ENCODE peak calls at places on chromosomes 12 and 14, in eight cellular contexts. One of them, this sample, is unnamed. For H3K4me1, the result is how much of the 10 kb centered on the place peaks cover.

GRCh38 chr12:30218073-30218472 is 434.3 kb upstream of the TMTC1 start:
- DNase-seq in GM23248: no peak
- DNase-seq in GM23338: no peak
- DNase-seq in A549: no peak
- DNase-seq in fibroblast of lung: no peak
- DNase-seq in hepatocyte: no peak
- DNase-seq in body of pancreas: no peak
- DNase-seq in IMR-90: no peak
- DNase-seq in this sample: no peak

GRCh38 chr12:12086331-12086730 is 15.6 kb downstream of the BCL2L14 start:
- DNase-seq in GM23248: no peak
- DNase-seq in GM23338: no peak
- DNase-seq in A549: no peak
- DNase-seq in fibroblast of lung: no peak
- DNase-seq in hepatocyte: no peak
- DNase-seq in body of pancreas: no peak
- DNase-seq in IMR-90: no peak
- DNase-seq in this sample: no peak

GRCh38 chr12:13288937-13289643 is 92.6 kb downstream of the EMP1 start:
- DNase-seq in GM23248: peak
- DNase-seq in GM23338: no peak
- DNase-seq in A549: no peak
- DNase-seq in fibroblast of lung: no peak
- DNase-seq in hepatocyte: no peak
- DNase-seq in body of pancreas: peak
- DNase-seq in IMR-90: no peak
- DNase-seq in this sample: no peak

GRCh38 chr14:33509927-33510535 is 440.8 kb downstream of the EGLN3 start:
- DNase-seq in GM23248: peak
- DNase-seq in GM23338: no peak
- DNase-seq in A549: no peak
- DNase-seq in fibroblast of lung: peak
- DNase-seq in hepatocyte: no peak
- DNase-seq in body of pancreas: no peak
- DNase-seq in IMR-90: no peak
- DNase-seq in this sample: no peak

GRCh38 chr12:74365178-74365964 is 172.3 kb upstream of the ATXN7L3B start:
- DNase-seq in GM23248: peak
- DNase-seq in GM23338: peak
- DNase-seq in A549: peak
- DNase-seq in fibroblast of lung: peak
- DNase-seq in hepatocyte: peak
- DNase-seq in body of pancreas: peak
- DNase-seq in IMR-90: peak
- DNase-seq in this sample: peak

GRCh38 chr12:105670664-105671063 is 340.2 kb downstream of the C12orf75 start:
- DNase-seq in GM23248: peak
- DNase-seq in GM23338: no peak
- DNase-seq in A549: no peak
- DNase-seq in fibroblast of lung: no peak
- DNase-seq in hepatocyte: no peak
- DNase-seq in body of pancreas: no peak
- DNase-seq in IMR-90: no peak
- DNase-seq in this sample: no peak

GRCh38 chr12:24111591-24111990 is 162.1 kb upstream of the SOX5 start:
- DNase-seq in GM23248: peak
- DNase-seq in GM23338: no peak
- DNase-seq in A549: no peak
- DNase-seq in fibroblast of lung: peak
- DNase-seq in hepatocyte: no peak
- DNase-seq in body of pancreas: no peak
- DNase-seq in IMR-90: peak
- DNase-seq in this sample: peak

GRCh38 chr12:7638764-7639570 is 26.7 kb downstream of the APOBEC1 start:
- DNase-seq in GM23248: peak
- DNase-seq in GM23338: peak
- DNase-seq in A549: peak
- DNase-seq in fibroblast of lung: peak
- DNase-seq in hepatocyte: peak
- DNase-seq in body of pancreas: peak
- DNase-seq in IMR-90: peak
- DNase-seq in this sample: peak

GRCh38 chr12:42091769-42092168 is 52.9 kb downstream of the GXYLT1 start:
- DNase-seq in GM23248: peak
- DNase-seq in GM23338: no peak
- DNase-seq in A549: no peak
- DNase-seq in fibroblast of lung: no peak
- DNase-seq in hepatocyte: no peak
- DNase-seq in body of pancreas: no peak
- DNase-seq in IMR-90: peak
- DNase-seq in this sample: no peak

GRCh38 chr12:116582610-116583009 is 23.4 kb downstream of the MAP1LC3B2 start:
- DNase-seq in GM23248: no peak
- DNase-seq in GM23338: no peak
- DNase-seq in A549: no peak
- DNase-seq in fibroblast of lung: no peak
- DNase-seq in hepatocyte: peak
- DNase-seq in body of pancreas: peak
- DNase-seq in IMR-90: peak
- DNase-seq in this sample: peak

GRCh38 chr14:24013654-24014514 is 25.2 kb downstream of the DHRS4L2 start:
- DNase-seq in GM23248: peak
- DNase-seq in GM23338: peak
- DNase-seq in A549: peak
- DNase-seq in fibroblast of lung: peak
- DNase-seq in hepatocyte: peak
- DNase-seq in body of pancreas: peak
- DNase-seq in IMR-90: peak
- DNase-seq in this sample: peak

GRCh38 chr12:123859035-123859434 is 96.9 kb downstream of the DNAH10 start:
- DNase-seq in GM23248: no peak
- DNase-seq in GM23338: peak
- DNase-seq in A549: no peak
- DNase-seq in fibroblast of lung: no peak
- DNase-seq in hepatocyte: no peak
- DNase-seq in body of pancreas: no peak
- DNase-seq in IMR-90: no peak
- DNase-seq in this sample: no peak

GRCh38 chr14:94058674-94059138 is 22.3 kb downstream of the DDX24 start:
- DNase-seq in GM23248: no peak
- DNase-seq in GM23338: no peak
- DNase-seq in A549: no peak
- DNase-seq in fibroblast of lung: no peak
- DNase-seq in hepatocyte: peak
- DNase-seq in body of pancreas: peak
- DNase-seq in IMR-90: no peak
- DNase-seq in this sample: no peak

GRCh38 chr12:103632554-103633216 is 45.6 kb downstream of the STAB2 start:
- DNase-seq in GM23248: peak
- DNase-seq in GM23338: peak
- DNase-seq in A549: peak
- DNase-seq in fibroblast of lung: peak
- DNase-seq in hepatocyte: peak
- DNase-seq in body of pancreas: peak
- DNase-seq in IMR-90: peak
- DNase-seq in this sample: peak

GRCh38 chr12:124833693-124834122 is 30.0 kb downstream of the SCARB1 start:
- DNase-seq in GM23248: peak
- DNase-seq in GM23338: peak
- DNase-seq in A549: no peak
- DNase-seq in fibroblast of lung: no peak
- DNase-seq in hepatocyte: no peak
- DNase-seq in body of pancreas: no peak
- DNase-seq in IMR-90: no peak
- DNase-seq in this sample: no peak

GRCh38 chr12:112018571-112019237 is 5.5 kb downstream of the ERP29 start:
- DNase-seq in GM23248: peak
- DNase-seq in GM23338: no peak
- DNase-seq in A549: no peak
- DNase-seq in fibroblast of lung: peak
- DNase-seq in hepatocyte: no peak
- DNase-seq in body of pancreas: no peak
- DNase-seq in IMR-90: peak
- DNase-seq in this sample: no peak

GRCh38 chr14:58299665-58300202 is 1.4 kb downstream of the ARID4A start:
- DNase-seq in GM23248: peak
- DNase-seq in GM23338: peak
- DNase-seq in A549: no peak
- DNase-seq in fibroblast of lung: no peak
- DNase-seq in hepatocyte: peak
- DNase-seq in body of pancreas: no peak
- DNase-seq in IMR-90: no peak
- DNase-seq in this sample: peak

GRCh38 chr12:43273467-43273866 is 278.5 kb downstream of the ADAMTS20 start:
- DNase-seq in GM23248: peak
- DNase-seq in GM23338: no peak
- DNase-seq in A549: no peak
- DNase-seq in fibroblast of lung: no peak
- DNase-seq in hepatocyte: no peak
- DNase-seq in body of pancreas: no peak
- DNase-seq in IMR-90: peak
- DNase-seq in this sample: no peak

GRCh38 chr12:43267782-43268181 is 284.2 kb downstream of the ADAMTS20 start:
- DNase-seq in GM23248: no peak
- DNase-seq in GM23338: peak
- DNase-seq in A549: no peak
- DNase-seq in fibroblast of lung: no peak
- DNase-seq in hepatocyte: no peak
- DNase-seq in body of pancreas: no peak
- DNase-seq in IMR-90: no peak
- DNase-seq in this sample: no peak

DNA sequence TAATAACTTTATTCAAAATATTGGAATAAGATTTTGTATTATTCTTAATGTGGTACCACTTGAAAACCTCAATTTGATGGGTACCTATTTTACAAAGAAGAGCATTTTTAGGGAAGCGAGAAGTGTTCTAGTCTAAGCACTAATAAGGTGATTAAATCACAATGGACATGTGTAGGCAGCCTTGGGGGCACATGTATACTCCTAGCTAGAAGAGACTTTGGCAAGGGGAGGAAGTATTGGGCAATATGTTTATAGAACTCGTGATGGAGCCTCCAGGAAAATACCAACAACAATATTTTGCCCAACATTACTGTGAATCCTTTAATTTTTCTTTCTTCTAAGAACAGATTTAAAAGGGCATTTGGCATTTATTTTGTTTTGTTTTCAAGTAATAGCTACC is 280.3 kb downstream of the ADAMTS20 start:
- DNase-seq in GM23248: no peak
- DNase-seq in GM23338: no peak
- DNase-seq in A549: no peak
- DNase-seq in fibroblast of lung: no peak
- DNase-seq in hepatocyte: no peak
- DNase-seq in body of pancreas: no peak
- DNase-seq in IMR-90: no peak
- DNase-seq in this sample: no peak
- H3K4me3 ChIP-seq in GM23248: no peak
- H3K4me3 ChIP-seq in GM23338: peak
- H3K4me3 ChIP-seq in A549: no peak
- H3K4me3 ChIP-seq in fibroblast of lung: no peak
- H3K4me3 ChIP-seq in hepatocyte: no peak
- H3K4me3 ChIP-seq in body of pancreas: no peak
- H3K4me3 ChIP-seq in IMR-90: no peak
- H3K4me3 ChIP-seq in this sample: no peak

GRCh38 chr12:52082026-52082667 is 2.6 kb downstream of the SMIM41 start:
- DNase-seq in GM23248: no peak
- DNase-seq in GM23338: peak
- DNase-seq in A549: no peak
- DNase-seq in fibroblast of lung: peak
- DNase-seq in hepatocyte: peak
- DNase-seq in body of pancreas: peak
- DNase-seq in IMR-90: peak
- DNase-seq in this sample: no peak

GRCh38 chr12:52082668-52082987 is 3.1 kb downstream of the SMIM41 start:
- DNase-seq in GM23248: peak
- DNase-seq in GM23338: no peak
- DNase-seq in A549: no peak
- DNase-seq in fibroblast of lung: no peak
- DNase-seq in hepatocyte: no peak
- DNase-seq in body of pancreas: no peak
- DNase-seq in IMR-90: no peak
- DNase-seq in this sample: no peak

GRCh38 chr12:52082988-52083637 is 3.6 kb downstream of the SMIM41 start:
- DNase-seq in GM23248: peak
- DNase-seq in GM23338: peak
- DNase-seq in A549: peak
- DNase-seq in fibroblast of lung: peak
- DNase-seq in hepatocyte: peak
- DNase-seq in body of pancreas: peak
- DNase-seq in IMR-90: peak
- DNase-seq in this sample: peak

GRCh38 chr12:52084491-52085231 is 5.2 kb downstream of the SMIM41 start:
- DNase-seq in GM23248: no peak
- DNase-seq in GM23338: no peak
- DNase-seq in A549: no peak
- DNase-seq in fibroblast of lung: no peak
- DNase-seq in hepatocyte: no peak
- DNase-seq in body of pancreas: no peak
- DNase-seq in IMR-90: no peak
- DNase-seq in this sample: no peak

GRCh38 chr12:52083638-52083996 is 4.1 kb downstream of the SMIM41 start:
- DNase-seq in GM23248: no peak
- DNase-seq in GM23338: no peak
- DNase-seq in A549: no peak
- DNase-seq in fibroblast of lung: no peak
- DNase-seq in hepatocyte: no peak
- DNase-seq in body of pancreas: no peak
- DNase-seq in IMR-90: no peak
- DNase-seq in this sample: no peak
- H3K4me1 ChIP-seq in GM23248: under half
- H3K4me1 ChIP-seq in GM23338: under half
- H3K4me1 ChIP-seq in A549: under half
- H3K4me1 ChIP-seq in fibroblast of lung: under half
- H3K4me1 ChIP-seq in hepatocyte: under half
- H3K4me1 ChIP-seq in body of pancreas: under half
- H3K4me1 ChIP-seq in IMR-90: under half
- H3K4me1 ChIP-seq in this sample: under half

DNA sequence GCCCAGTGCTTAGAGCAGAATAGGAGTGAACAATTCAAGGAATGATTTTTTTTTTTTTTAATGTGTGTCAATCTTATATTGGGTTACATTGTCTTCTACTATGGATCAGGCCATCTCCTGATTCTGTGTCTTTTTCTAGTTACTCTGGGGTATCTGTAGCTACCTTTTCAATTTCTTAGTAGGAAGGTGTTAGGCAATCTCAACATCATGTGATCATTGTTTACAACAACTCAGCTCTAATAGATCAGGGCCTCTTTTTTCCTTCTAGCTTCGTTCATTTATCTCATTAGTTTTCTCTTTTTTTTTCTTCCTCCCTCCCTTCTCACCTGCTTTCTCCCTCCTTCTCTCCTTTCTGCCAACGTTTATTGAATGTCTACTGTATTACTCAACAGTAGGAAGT is 8.9 kb downstream of the SOCS2 start:
- DNase-seq in GM23248: no peak
- DNase-seq in GM23338: no peak
- DNase-seq in A549: no peak
- DNase-seq in fibroblast of lung: no peak
- DNase-seq in hepatocyte: no peak
- DNase-seq in body of pancreas: no peak
- DNase-seq in IMR-90: no peak
- DNase-seq in this sample: no peak
- H3K27ac ChIP-seq in GM23248: no peak
- H3K27ac ChIP-seq in GM23338: no peak
- H3K27ac ChIP-seq in A549: no peak
- H3K27ac ChIP-seq in fibroblast of lung: no peak
- H3K27ac ChIP-seq in hepatocyte: no peak
- H3K27ac ChIP-seq in body of pancreas: no peak
- H3K27ac ChIP-seq in IMR-90: no peak
- H3K27ac ChIP-seq in this sample: no peak

GRCh38 chr12:107328442-107329133 is 235.2 kb upstream of the CRY1 start:
- DNase-seq in GM23248: no peak
- DNase-seq in GM23338: no peak
- DNase-seq in A549: peak
- DNase-seq in fibroblast of lung: no peak
- DNase-seq in hepatocyte: peak
- DNase-seq in body of pancreas: peak
- DNase-seq in IMR-90: peak
- DNase-seq in this sample: peak
- H3K4me3 ChIP-seq in GM23248: no peak
- H3K4me3 ChIP-seq in GM23338: no peak
- H3K4me3 ChIP-seq in A549: no peak
- H3K4me3 ChIP-seq in fibroblast of lung: no peak
- H3K4me3 ChIP-seq in hepatocyte: no peak
- H3K4me3 ChIP-seq in body of pancreas: no peak
- H3K4me3 ChIP-seq in IMR-90: no peak
- H3K4me3 ChIP-seq in this sample: no peak

This sample was measured in A673.